ENCODE peak calls at places on chromosome 6, in four cellular contexts. O is mammary epithelial cell, R is sciatic nerve, U is GM04503. F is an unnamed sample.

GRCh38 chr6:132194529-132194928 is 206.7 kb downstream of the MOXD1 start:
- DNase-seq in O (no peak), R (no peak), U (no peak), F (no peak)

GRCh38 chr6:20186981-20187380 is 25.3 kb downstream of the MBOAT1 start:
- DNase-seq in O (no peak), R (no peak), U (peak; percentile 79), F (no peak)

GRCh38 chr6:148358196-148358785 is 15.7 kb downstream of the SASH1 start:
- DNase-seq in O (no peak), R (no peak), U (peak; percentile 52), F (no peak)

GRCh38 chr6:104702126-104702841 is 157.4 kb downstream of the HACE1 start:
- DNase-seq in O (no peak), R (no peak), U (no peak), F (no peak)

GRCh38 chr6:22320750-22321149 is 23.9 kb upstream of the PRL start:
- DNase-seq in O (peak; percentile 52), R (no peak), U (peak; percentile 56), F (peak; percentile 98)

GRCh38 chr6:125546827-125547226 is 202.6 kb upstream of the HEY2 start:
- DNase-seq in O (no peak), R (no peak), U (no peak), F (no peak)

GRCh38 chr6:31007694-31008093 is 2.6 kb upstream of the MUC22 start:
- DNase-seq in O (peak; percentile 76), R (no peak), U (peak; percentile 53), F (peak; percentile 99)

GRCh38 chr6:111715321-111715720 is 109.6 kb upstream of the TRAF3IP2 start:
- DNase-seq in O (no peak), R (no peak), U (no peak), F (no peak)

GRCh38 chr6:34992353-34992752 is 103.3 kb downstream of the ANKS1A start:
- DNase-seq in O (no peak), R (no peak), U (no peak), F (no peak)

GRCh38 chr6:3545156-3545555 is 88.3 kb upstream of the SLC22A23 start:
- DNase-seq in O (no peak), R (no peak), U (no peak), F (no peak)

GRCh38 chr6:155850408-155850841 is 394.8 kb upstream of the NOX3 start:
- DNase-seq in O (peak; percentile 39), R (no peak), U (no peak), F (peak; percentile 72)

GRCh38 chr6:126147416-126147815 is 161.1 kb downstream of the TRMT11 start:
- DNase-seq in O (no peak), R (no peak), U (no peak), F (peak; percentile 67)

GRCh38 chr6:141830530-141830929 is 302.2 kb upstream of the GJE1 start:
- DNase-seq in O (no peak), R (no peak), U (no peak), F (no peak)

GRCh38 chr6:31621991-31622390 is 1.5 kb downstream of the PRRC2A start:
- DNase-seq in O (peak; percentile 12), R (no peak), U (no peak), F (no peak)

GRCh38 chr6:155628315-155628714 is 172.7 kb upstream of the NOX3 start:
- DNase-seq in O (no peak), R (no peak), U (no peak), F (no peak)

GRCh38 chr6:126824226-126824625 is 294.2 kb upstream of the RSPO3 start:
- DNase-seq in O (no peak), R (no peak), U (no peak), F (no peak)

GRCh38 chr6:36873612-36874011 is 991 bp downstream of the PPIL1 start:
- DNase-seq in O (no peak), R (no peak), U (no peak), F (peak; percentile 28)

GRCh38 chr6:56040875-56041274 is 165.5 kb upstream of the BMP5 start:
- DNase-seq in O (no peak), R (no peak), U (peak; percentile 44), F (no peak)

F was measured in renal cortical epithelial cell.